ENCODE peak calls at places on chromosome 20, in nine cellular contexts. N is body of pancreas, C is HCT116, L is NB4, P is GM12892, I is uterus, Z is upper lobe of left lung, T is IMR-90, F is heart left ventricle. M is an unnamed sample.

GRCh38 chr20:52539891-52540290 is 348.3 kb upstream of the ZFP64 start:
- DNase-seq in N (no peak), C (no peak), L (peak; percentile 25), P (no peak), I (no peak), Z (no peak), T (no peak), F (no peak), M (no peak)

GRCh38 chr20:57394087-57395082 is 3.2 kb downstream of the RBM38 start:
- DNase-seq in N (no peak), C (no peak), L (no peak), P (no peak), I (no peak), Z (no peak), T (no peak), F (peak; percentile 28), M (no peak)

GRCh38 chr20:39775110-39775509 is 813.0 kb downstream of the DHX35 start:
- DNase-seq in N (peak; percentile 75), C (no peak), L (no peak), P (no peak), I (peak; percentile 43), Z (no peak), T (no peak), F (peak; percentile 76), M (no peak)

GRCh38 chr20:17808782-17809181 is 109.0 kb downstream of the BANF2 start:
- DNase-seq in N (no peak), C (no peak), L (no peak), P (no peak), I (no peak), Z (no peak), T (no peak), F (no peak), M (no peak)

GRCh38 chr20:15113374-15113773 is 776.0 kb upstream of the FLRT3 start:
- DNase-seq in N (no peak), C (no peak), L (no peak), P (no peak), I (no peak), Z (no peak), T (no peak), F (no peak), M (no peak)

GRCh38 chr20:11754451-11754850 is 163.2 kb upstream of the BTBD3 start:
- DNase-seq in N (peak; percentile 3), C (no peak), L (no peak), P (no peak), I (no peak), Z (no peak), T (no peak), F (no peak), M (no peak)

GRCh38 chr20:47038581-47039560 is 144.2 kb downstream of the EYA2 start:
- DNase-seq in N (peak; percentile 12), C (no peak), L (peak; percentile 31), P (no peak), I (no peak), Z (peak; percentile 52), T (no peak), F (no peak), M (no peak)

GRCh38 chr20:44717986-44718385 is 2.8 kb downstream of the CCN5 start:
- DNase-seq in N (no peak), C (no peak), L (no peak), P (no peak), I (no peak), Z (no peak), T (no peak), F (no peak), M (no peak)

GRCh38 chr20:38298768-38299288 is 5.1 kb upstream of the BPI start:
- DNase-seq in N (peak; percentile 67), C (no peak), L (peak; percentile 99), P (no peak), I (peak; percentile 89), Z (peak; percentile 53), T (peak; percentile 48), F (peak; percentile 84), M (no peak)

GRCh38 chr20:62104791-62105345 is 17.4 kb upstream of the LSM14B start:
- DNase-seq in N (no peak), C (no peak), L (no peak), P (no peak), I (peak; percentile 86), Z (no peak), T (peak; percentile 46), F (no peak), M (no peak)

GRCh38 chr20:11451793-11452291 is 465.9 kb upstream of the BTBD3 start:
- DNase-seq in N (no peak), C (peak; percentile 26), L (no peak), P (no peak), I (peak; percentile 54), Z (no peak), T (peak; percentile 11), F (no peak), M (no peak)

GRCh38 chr20:6829510-6830116 is 62.1 kb downstream of the BMP2 start:
- DNase-seq in N (no peak), C (no peak), L (peak; percentile 28), P (no peak), I (no peak), Z (no peak), T (peak; percentile 1), F (no peak), M (no peak)

GRCh38 chr20:63942250-63943006 is 13.8 kb downstream of the UCKL1 start:
- DNase-seq in N (no peak), C (no peak), L (peak; percentile 50), P (no peak), I (peak; percentile 40), Z (peak; percentile 69), T (peak; percentile 4), F (peak; percentile 50), M (peak; percentile 59)
- TF ChIP-seq POLR2A in N (no peak), C (no peak), L (no peak), P (no peak), I (no peak), Z (no peak), T (no peak), F (no peak), M (no peak)

DNA sequence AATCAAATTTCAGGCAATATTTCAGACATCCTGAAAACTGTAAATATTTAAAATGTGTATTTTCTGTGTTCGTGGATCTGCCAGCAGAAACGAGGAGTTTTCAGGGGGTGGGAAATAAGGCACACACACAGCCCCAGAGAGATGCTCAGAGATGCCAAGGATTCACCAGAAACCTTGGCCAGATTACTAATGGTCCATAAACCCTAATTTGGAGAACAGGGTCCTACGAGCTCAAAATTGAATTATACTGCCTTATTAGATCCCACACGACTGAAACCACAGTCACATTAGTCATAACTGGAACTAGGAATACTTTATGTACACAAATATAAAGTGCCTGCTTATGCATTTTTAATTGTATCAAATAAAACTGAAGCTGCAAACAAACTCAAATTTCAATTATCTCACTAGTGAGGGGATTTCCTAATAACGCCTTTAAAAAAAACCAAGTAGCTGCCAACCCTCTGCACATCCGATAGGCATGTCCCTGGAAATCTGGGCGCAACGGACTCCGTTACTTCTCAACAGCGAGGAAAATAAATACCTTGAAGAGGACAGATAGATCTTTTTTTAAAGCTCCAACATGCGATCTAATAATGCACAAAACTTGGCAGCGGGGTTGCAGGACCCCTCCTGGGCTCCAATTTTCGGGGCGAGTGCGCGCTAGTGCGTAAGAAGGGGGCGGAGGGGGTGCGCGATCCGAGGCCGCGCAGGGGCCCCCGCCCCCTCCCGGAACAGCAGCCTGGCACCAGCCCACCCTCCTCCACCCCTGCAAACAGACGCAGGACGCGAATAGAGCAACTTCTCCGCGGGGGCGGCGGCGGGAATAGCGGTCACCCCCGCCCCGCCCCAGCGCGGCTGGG is 887 bp downstream of the CHD6 start:
- DNase-seq in N (peak; percentile 25), C (no peak), L (peak; percentile 77), P (peak; percentile 36), I (peak; percentile 27), Z (no peak), T (peak; percentile 32), F (peak; percentile 57), M (peak; percentile 72)
- TF ChIP-seq POLR2A in N (no peak), C (no peak), L (peak; percentile 45), P (no peak), I (no peak), Z (no peak), T (no peak), F (no peak), M (no peak)

GRCh38 chr20:45853484-45853883 is 3.7 kb downstream of the ACOT8 start:
- DNase-seq in N (no peak), C (no peak), L (no peak), P (no peak), I (no peak), Z (no peak), T (no peak), F (no peak), M (no peak)

GRCh38 chr20:45857836-45858250 is 429 bp downstream of the ZSWIM3 start:
- DNase-seq in N (no peak), C (no peak), L (no peak), P (peak; percentile 66), I (no peak), Z (peak; percentile 60), T (no peak), F (no peak), M (no peak)

GRCh38 chr20:45860573-45861011 is 3.2 kb downstream of the ZSWIM3 start:
- DNase-seq in N (no peak), C (no peak), L (no peak), P (no peak), I (no peak), Z (no peak), T (peak; percentile 50), F (no peak), M (no peak)

GRCh38 chr20:45861157-45862075 is 4.0 kb downstream of the ZSWIM3 start:
- DNase-seq in N (no peak), C (no peak), L (no peak), P (no peak), I (no peak), Z (no peak), T (no peak), F (no peak), M (peak; percentile 58)

GRCh38 chr20:45857114-45857835 is at the start of the genes ACOT8 and ZSWIM3:
- DNase-seq in N (peak; percentile 100), C (peak; percentile 100), L (peak; percentile 100), P (peak; percentile 99), I (peak; percentile 100), Z (peak; percentile 89), T (peak; percentile 100), F (peak; percentile 98), M (peak; percentile 99)
- TF ChIP-seq POLR2A in N (peak; percentile 81), C (peak; percentile 75), L (peak; percentile 80), P (peak; percentile 89), I (peak; percentile 70), Z (no peak), T (peak; percentile 18), F (peak; percentile 82), M (peak; percentile 94)

GRCh38 chr20:53735536-53736050 is 142.0 kb upstream of the ZNF217 start:
- DNase-seq in N (no peak), C (no peak), L (peak; percentile 86), P (no peak), I (no peak), Z (no peak), T (peak; percentile 92), F (no peak), M (no peak)

GRCh38 chr20:53738039-53738944 is 144.7 kb upstream of the ZNF217 start:
- DNase-seq in N (peak; percentile 93), C (no peak), L (peak; percentile 96), P (no peak), I (peak; percentile 70), Z (no peak), T (peak; percentile 90), F (peak; percentile 73), M (peak; percentile 45)

GRCh38 chr20:53737404-53738038 is 143.9 kb upstream of the ZNF217 start:
- DNase-seq in N (no peak), C (no peak), L (peak; percentile 71), P (no peak), I (no peak), Z (no peak), T (no peak), F (no peak), M (peak; percentile 37)

GRCh38 chr20:53736757-53737403 is 143.2 kb upstream of the ZNF217 start:
- DNase-seq in N (peak; percentile 34), C (no peak), L (peak; percentile 90), P (no peak), I (no peak), Z (no peak), T (peak; percentile 49), F (no peak), M (no peak)

GRCh38 chr20:53736122-53736756 is 142.6 kb upstream of the ZNF217 start:
- DNase-seq in N (peak; percentile 22), C (no peak), L (no peak), P (no peak), I (no peak), Z (no peak), T (no peak), F (no peak), M (no peak)
- TF ChIP-seq POLR2A in N (no peak), C (no peak), L (no peak), P (no peak), I (no peak), Z (no peak), T (no peak), F (no peak), M (no peak)

M was measured in erythroblast.